ENCODE peak calls at places on chromosomes 3 and 15, in six cellular contexts. One of them, this sample, is unnamed.
A peak's percentile ranks its signal among the peaks of the same experiment; 100 is the strongest.

GRCh38 chr15:29759596-29759995 is 62.7 kb downstream of the TJP1 start:
- DNase-seq in Calu3: no peak
- DNase-seq in thoracic aorta: no peak
- DNase-seq in T-helper 17 cell: no peak
- DNase-seq in T47D: no peak
- DNase-seq in activated CD4-positive, alpha-beta T cell treated with anti-CD3 and anti-CD28 coated beads, Interleukin-2, amount 50 U/mL, for 24 hours: no peak
- DNase-seq in this sample: no peak

GRCh38 chr3:133512416-133513089 is 60.9 kb upstream of the CDV3 start:
- DNase-seq in T47D: no peak
- DNase-seq in Calu3: no peak
- DNase-seq in activated CD4-positive, alpha-beta T cell treated with anti-CD3 and anti-CD28 coated beads, Interleukin-2, amount 50 U/mL, for 24 hours: no peak
- DNase-seq in T-helper 17 cell: no peak
- DNase-seq in thoracic aorta: no peak
- DNase-seq in this sample: no peak

GRCh38 chr15:77530576-77530975 is 102.1 kb downstream of the LINGO1 start:
- DNase-seq in Calu3: no peak
- DNase-seq in T47D: no peak
- DNase-seq in activated CD4-positive, alpha-beta T cell treated with anti-CD3 and anti-CD28 coated beads, Interleukin-2, amount 50 U/mL, for 24 hours: no peak
- DNase-seq in thoracic aorta: no peak
- DNase-seq in T-helper 17 cell: no peak
- DNase-seq in this sample: no peak

GRCh38 chr3:180698760-180699270 is 19.5 kb upstream of the CCDC39 start:
- DNase-seq in T47D: no peak
- DNase-seq in thoracic aorta: no peak
- DNase-seq in T-helper 17 cell: no peak
- DNase-seq in activated CD4-positive, alpha-beta T cell treated with anti-CD3 and anti-CD28 coated beads, Interleukin-2, amount 50 U/mL, for 24 hours: no peak
- DNase-seq in Calu3: no peak
- DNase-seq in this sample: peak; percentile 19

GRCh38 chr3:129491794-129492193 is 36.6 kb upstream of the RHO start:
- DNase-seq in activated CD4-positive, alpha-beta T cell treated with anti-CD3 and anti-CD28 coated beads, Interleukin-2, amount 50 U/mL, for 24 hours: no peak
- DNase-seq in Calu3: no peak
- DNase-seq in T47D: no peak
- DNase-seq in T-helper 17 cell: no peak
- DNase-seq in thoracic aorta: no peak
- DNase-seq in this sample: no peak

GRCh38 chr3:8712871-8713360 is 20.7 kb upstream of the CAV3 start:
- DNase-seq in Calu3: no peak
- DNase-seq in thoracic aorta: no peak
- DNase-seq in activated CD4-positive, alpha-beta T cell treated with anti-CD3 and anti-CD28 coated beads, Interleukin-2, amount 50 U/mL, for 24 hours: no peak
- DNase-seq in T-helper 17 cell: no peak
- DNase-seq in T47D: no peak
- DNase-seq in this sample: peak; percentile 26

GRCh38 chr15:59997070-59997701 is 6.9 kb upstream of the FOXB1 start:
- DNase-seq in thoracic aorta: no peak
- DNase-seq in Calu3: no peak
- DNase-seq in activated CD4-positive, alpha-beta T cell treated with anti-CD3 and anti-CD28 coated beads, Interleukin-2, amount 50 U/mL, for 24 hours: no peak
- DNase-seq in T-helper 17 cell: peak; percentile 35
- DNase-seq in T47D: no peak
- DNase-seq in this sample: peak; percentile 95

GRCh38 chr15:40115670-40116093 is 7.0 kb upstream of the BMF start:
- DNase-seq in thoracic aorta: no peak
- DNase-seq in Calu3: peak; percentile 42
- DNase-seq in T-helper 17 cell: no peak
- DNase-seq in T47D: no peak
- DNase-seq in activated CD4-positive, alpha-beta T cell treated with anti-CD3 and anti-CD28 coated beads, Interleukin-2, amount 50 U/mL, for 24 hours: no peak
- DNase-seq in this sample: peak; percentile 56

GRCh38 chr3:157065201-157065600 is 94.7 kb downstream of the CCNL1 start:
- DNase-seq in T47D: no peak
- DNase-seq in activated CD4-positive, alpha-beta T cell treated with anti-CD3 and anti-CD28 coated beads, Interleukin-2, amount 50 U/mL, for 24 hours: no peak
- DNase-seq in thoracic aorta: no peak
- DNase-seq in Calu3: no peak
- DNase-seq in T-helper 17 cell: no peak
- DNase-seq in this sample: no peak

GRCh38 chr3:71893120-71893519 is 108.2 kb upstream of the PROK2 start:
- DNase-seq in activated CD4-positive, alpha-beta T cell treated with anti-CD3 and anti-CD28 coated beads, Interleukin-2, amount 50 U/mL, for 24 hours: no peak
- DNase-seq in Calu3: no peak
- DNase-seq in T47D: no peak
- DNase-seq in thoracic aorta: no peak
- DNase-seq in T-helper 17 cell: no peak
- DNase-seq in this sample: no peak

This sample was measured in DMS53.